ENCODE peak calls at places on chromosome 4, in six cellular contexts. B, V, Q, E, P and S are unnamed samples. For H3K27me3, the result is how much of the 10 kb centered on the place peaks cover.

GRCh38 chr4:108116423-108117168 is 52.1 kb downstream of the LEF1 start:
- DNase-seq in B (no peak), P (no peak), Q (no peak), V (no peak), E (no peak), S (no peak)

GRCh38 chr4:41029098-41029497 is 185.2 kb downstream of the APBB2 start:
- DNase-seq in B (no peak), V (no peak), E (no peak), Q (no peak), P (no peak), S (no peak)

GRCh38 chr4:88814043-88814617 is 116.5 kb upstream of the NAP1L5 start:
- DNase-seq in E (no peak), B (no peak), Q (no peak), P (no peak), V (peak), S (no peak)

GRCh38 chr4:138162259-138162658 is 79.9 kb downstream of the SLC7A11 start:
- DNase-seq in V (no peak), Q (no peak), E (no peak), P (no peak), B (no peak), S (no peak)

GRCh38 chr4:10761903-10762302 is 77.3 kb upstream of the CLNK start:
- DNase-seq in Q (no peak), P (no peak), B (no peak), V (no peak), E (peak), S (no peak)

GRCh38 chr4:55445921-55446577 is 50.3 kb downstream of the TMEM165 start:
- DNase-seq in Q (peak), E (peak), V (no peak), B (no peak), P (no peak), S (peak)

GRCh38 chr4:161564230-161564834 is 599.5 kb downstream of the FSTL5 start:
- DNase-seq in P (no peak), B (no peak), V (no peak), E (peak), Q (peak), S (no peak)

GRCh38 chr4:17276821-17277220 is 235.1 kb downstream of the QDPR start:
- DNase-seq in E (peak), V (no peak), B (peak), Q (no peak), P (no peak), S (no peak)

GRCh38 chr4:173370477-173371291 is at the start of gene SAP30:
- DNase-seq in E (peak), V (peak), Q (peak), B (peak), P (peak), S (peak)

GRCh38 chr4:26355392-26356052 is 34.7 kb downstream of the RBPJ start:
- DNase-seq in V (no peak), Q (no peak), E (no peak), P (no peak), B (no peak), S (no peak)

GRCh38 chr4:110622841-110623709 is at the start of gene PITX2:
- DNase-seq in E (peak), V (peak), P (peak), Q (no peak), B (peak), S (peak)

GRCh38 chr4:110527156-110527555 is 51.2 kb downstream of the ENPEP start:
- DNase-seq in V (no peak), Q (no peak), P (no peak), E (no peak), B (no peak), S (no peak)

GRCh38 chr4:68079918-68080317 is 49.8 kb downstream of the TMPRSS11F start:
- DNase-seq in Q (peak), B (no peak), P (no peak), V (no peak), E (no peak), S (no peak)

GRCh38 chr4:63361628-63362027 is 1047.6 kb downstream of the TECRL start:
- DNase-seq in B (no peak), V (no peak), E (no peak), P (no peak), Q (peak), S (no peak)

GRCh38 chr4:141275834-141276233 is 55.1 kb downstream of the ZNF330 start:
- DNase-seq in B (no peak), V (no peak), Q (peak), P (no peak), E (peak), S (peak)

GRCh38 chr4:16377887-16378286 is 151.6 kb upstream of the TAPT1 start:
- DNase-seq in V (peak), Q (no peak), P (no peak), E (no peak), B (no peak), S (no peak)

GRCh38 chr4:17055788-17056187 is 157.3 kb upstream of the LDB2 start:
- DNase-seq in Q (no peak), E (peak), P (no peak), V (peak), B (no peak), S (peak)

GRCh38 chr4:48748949-48749596 is 31.0 kb downstream of the FRYL start:
- DNase-seq in P (no peak), E (peak), B (no peak), Q (no peak), V (no peak), S (no peak)

GRCh38 chr4:154741877-154742851 is 1.6 kb upstream of the LRAT start:
- DNase-seq in B (no peak), V (peak), Q (no peak), P (no peak), E (peak), S (no peak)

GRCh38 chr4:123106741-123107140 is 184.3 kb upstream of the NUDT6 start:
- DNase-seq in B (peak), V (no peak), E (no peak), Q (no peak), P (no peak), S (no peak)

GRCh38 chr4:154425514-154425913 is 66.1 kb downstream of the DCHS2 start:
- DNase-seq in V (no peak), P (no peak), E (no peak), Q (no peak), B (no peak), S (no peak)

GRCh38 chr4:16858275-16858752 is 40.1 kb downstream of the LDB2 start:
- DNase-seq in Q (peak), B (no peak), P (no peak), V (no peak), E (peak), S (no peak)

GRCh38 chr4:78616046-78616498 is 64.5 kb downstream of the ANXA3 start:
- DNase-seq in V (no peak), P (no peak), E (peak), Q (no peak), B (no peak), S (no peak)

GRCh38 chr4:139763668-139764067 is 98.0 kb downstream of the MGST2 start:
- DNase-seq in B (no peak), Q (no peak), E (no peak), P (no peak), V (no peak), S (no peak)

GRCh38 chr4:86704601-86705000 is 110.5 kb downstream of the PTPN13 start:
- DNase-seq in V (no peak), Q (no peak), B (no peak), E (no peak), P (no peak), S (no peak)

GRCh38 chr4:154349829-154350228 is 141.8 kb downstream of the DCHS2 start:
- DNase-seq in Q (peak), B (no peak), P (peak), E (no peak), V (no peak), S (no peak)

GRCh38 chr4:125529071-125529470 is 214.3 kb downstream of the FAT4 start:
- DNase-seq in P (no peak), Q (no peak), V (no peak), E (no peak), B (no peak), S (no peak)

GRCh38 chr4:94934201-94934600 is 176.4 kb downstream of the BMPR1B start:
- DNase-seq in V (no peak), Q (peak), E (peak), P (no peak), B (no peak), S (no peak)

GRCh38 chr4:79964715-79965345 is 108.2 kb downstream of the ANTXR2 start:
- DNase-seq in E (peak), P (no peak), V (peak), B (no peak), Q (no peak), S (no peak)

GRCh38 chr4:26719954-26720552 is 136.2 kb downstream of the TBC1D19 start:
- DNase-seq in V (no peak), B (no peak), E (peak), P (peak), Q (peak), S (no peak)

GRCh38 chr4:141891260-141892120 is 255.1 kb downstream of the IL15 start:
- DNase-seq in Q (no peak), B (no peak), P (no peak), V (no peak), E (no peak), S (no peak)

GRCh38 chr4:63459329-63459728 is 949.9 kb downstream of the TECRL start:
- DNase-seq in B (no peak), E (no peak), P (no peak), V (no peak), Q (no peak), S (no peak)

GRCh38 chr4:169611991-169612868 is at the start of gene NEK1:
- DNase-seq in Q (peak), E (peak), P (peak), V (peak), B (peak), S (no peak)

GRCh38 chr4:100986360-100986868 is 360.9 kb downstream of the PPP3CA start:
- DNase-seq in Q (no peak), P (no peak), B (no peak), V (peak), E (peak), S (no peak)

GRCh38 chr4:159046683-159047082 is 56.2 kb upstream of the RAPGEF2 start:
- DNase-seq in V (no peak), E (no peak), B (no peak), Q (no peak), P (no peak), S (no peak)

GRCh38 chr4:157128395-157128794 is 52.4 kb downstream of the GLRB start:
- DNase-seq in Q (peak), V (no peak), P (peak), E (peak), B (no peak), S (no peak)

GRCh38 chr4:8235224-8235623 is 34.3 kb upstream of the HTRA3 start:
- DNase-seq in B (no peak), P (no peak), V (no peak), E (no peak), Q (no peak), S (no peak)
- H3K4me3 ChIP-seq in B (no peak), P (no peak), V (no peak), E (no peak), Q (no peak), S (no peak)

GRCh38 chr4:82043809-82044137 is 330.0 kb downstream of the HNRNPD start:
- DNase-seq in B (no peak), E (no peak), P (no peak), Q (no peak), V (no peak), S (no peak)

GRCh38 chr4:82044141-82044993 is 329.4 kb downstream of the HNRNPD start:
- DNase-seq in Q (peak), P (no peak), E (peak), B (peak), V (peak), S (no peak)

GRCh38 chr4:82046796-82047195 is 327.0 kb downstream of the HNRNPD start:
- DNase-seq in B (no peak), V (no peak), Q (no peak), E (no peak), P (no peak), S (no peak)

GRCh38 chr4:82043081-82043808 is 330.5 kb downstream of the HNRNPD start:
- DNase-seq in B (no peak), Q (no peak), P (no peak), E (no peak), V (peak), S (no peak)

DNA sequence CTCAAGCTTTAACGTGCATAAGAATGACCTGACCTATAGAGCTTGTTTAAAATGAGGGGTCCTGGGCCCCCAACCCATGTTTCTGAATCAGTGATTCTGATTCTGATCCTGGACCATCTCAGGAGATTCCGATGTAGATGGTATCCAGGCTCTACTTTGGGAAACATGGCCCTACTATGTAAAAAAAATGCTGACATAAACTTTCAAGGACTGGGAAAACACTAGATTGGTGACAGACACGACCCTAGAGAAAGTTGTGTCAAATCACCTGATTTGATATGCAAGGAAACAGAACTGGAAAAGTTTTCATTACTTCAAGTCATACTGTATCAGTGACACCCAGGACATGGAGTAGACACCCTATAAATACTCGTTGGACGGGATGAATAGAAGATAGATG is 328.5 kb downstream of the HNRNPD start:
- DNase-seq in P (no peak), B (no peak), V (no peak), Q (no peak), E (no peak), S (no peak)
- H3K27me3 ChIP-seq in P (under half), B (under half), V (under half), Q (half or more), E (under half), S (under half)

GRCh38 chr4:186724861-186725419 is 1.3 kb upstream of the FAT1 start:
- DNase-seq in B (no peak), V (peak), P (no peak), E (peak), Q (no peak), S (no peak)

GRCh38 chr4:186726440-186727148 is 2.9 kb upstream of the FAT1 start:
- DNase-seq in B (peak), Q (peak), P (peak), V (peak), E (peak), S (no peak)

GRCh38 chr4:186726150-186726439 is 2.4 kb upstream of the FAT1 start:
- DNase-seq in P (no peak), B (no peak), V (no peak), Q (no peak), E (no peak), S (no peak)

GRCh38 chr4:186724048-186724860 is 598 bp upstream of the FAT1 start:
- DNase-seq in B (peak), V (peak), Q (peak), E (peak), P (no peak), S (no peak)

DNA sequence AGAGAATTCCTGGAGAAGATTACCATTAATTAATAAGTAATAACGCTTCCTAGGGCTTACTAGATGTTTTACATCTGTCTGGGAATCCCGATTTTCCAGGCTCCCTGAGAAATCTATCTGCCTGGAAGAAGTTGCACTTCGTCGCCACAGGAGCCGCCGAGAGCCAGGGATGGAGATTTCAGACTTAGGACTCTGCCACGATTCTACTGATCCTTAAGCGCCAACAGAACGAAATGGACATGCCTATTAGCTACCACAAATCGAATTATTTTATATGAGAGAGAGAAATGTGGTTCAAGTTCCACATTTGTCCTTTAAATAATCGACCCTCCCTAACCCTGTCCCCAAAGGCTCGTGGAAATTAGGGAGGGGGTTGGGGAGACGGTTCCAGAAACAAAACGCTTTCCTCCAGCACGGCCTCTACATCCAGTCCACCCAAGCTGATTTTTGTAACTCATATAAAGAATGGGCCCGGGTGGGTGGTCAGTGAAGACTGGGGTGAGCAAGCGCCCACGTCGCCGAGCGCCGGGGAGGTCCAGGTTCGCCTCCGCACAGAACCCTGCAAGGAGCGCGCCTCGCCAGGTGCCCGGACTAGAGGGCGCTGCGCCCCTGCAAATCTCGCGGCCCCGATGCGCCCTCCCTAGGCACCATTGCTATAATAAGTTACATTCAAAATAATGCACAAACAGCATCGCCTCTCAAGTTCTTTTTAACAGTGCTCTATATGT is 1.9 kb upstream of the FAT1 start:
- DNase-seq in B (peak), Q (peak), E (peak), V (peak), P (peak), S (no peak)
- TF ChIP-seq CTCF in B (peak), Q (peak), E (peak), V (peak), P (peak), S (peak)

DNA sequence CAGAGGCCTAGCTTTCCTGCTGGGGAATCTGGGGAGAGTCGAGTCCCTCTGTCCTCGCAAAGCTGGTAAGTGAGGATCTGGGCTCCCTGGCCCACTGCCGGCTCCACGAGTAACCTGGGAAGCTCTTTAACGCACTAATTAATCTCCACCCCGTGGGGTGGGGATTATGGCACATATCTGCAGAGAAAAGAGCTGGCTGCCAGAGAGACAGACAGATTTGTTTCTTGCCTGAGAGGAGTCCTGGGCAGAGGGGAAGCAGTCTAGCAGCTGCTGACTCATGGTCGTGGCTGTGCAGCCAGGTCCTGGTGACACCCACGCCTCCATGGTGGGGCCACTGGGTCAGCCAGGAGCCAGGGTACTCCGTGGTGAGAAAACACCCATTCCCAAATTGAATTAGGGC is 14.0 kb downstream of the SORCS2 start:
- DNase-seq in B (peak), Q (peak), E (peak), V (peak), P (no peak), S (no peak)
- H3K4me3 ChIP-seq in B (no peak), Q (no peak), E (no peak), V (no peak), P (no peak), S (no peak)

GRCh38 chr4:187335339-187335738 is 611.7 kb upstream of the FAT1 start:
- DNase-seq in E (no peak), V (no peak), P (no peak), B (no peak), Q (no peak), S (no peak)

DNA sequence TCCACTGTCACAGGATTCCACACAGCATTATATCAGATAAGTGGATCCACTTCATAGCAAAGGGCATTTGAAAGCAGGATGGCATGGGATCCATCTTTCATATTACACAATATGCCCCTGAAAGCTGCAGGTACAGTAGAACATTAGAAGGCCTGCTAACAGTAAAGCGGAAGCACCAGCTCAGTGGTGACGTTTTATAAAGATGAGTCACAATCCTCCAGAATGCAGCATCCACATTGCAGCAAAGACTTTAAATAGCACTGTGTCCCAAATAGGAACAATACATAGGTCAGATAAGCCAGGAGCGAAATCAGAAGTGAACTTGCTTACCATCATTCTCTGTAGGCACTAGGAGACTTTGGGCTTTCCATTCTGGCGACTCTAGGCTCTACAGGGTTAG is 609.5 kb upstream of the FAT1 start:
- DNase-seq in E (peak), Q (peak), B (no peak), V (no peak), P (no peak), S (no peak)
- H3K27me3 ChIP-seq in E (under half), Q (under half), B (under half), V (under half), P (under half), S (under half)

GRCh38 chr4:61785766-61786165 is 585.6 kb downstream of the ADGRL3 start:
- DNase-seq in P (no peak), E (no peak), B (no peak), V (no peak), Q (no peak), S (no peak)

GRCh38 chr4:61783050-61783449 is 582.9 kb downstream of the ADGRL3 start:
- DNase-seq in Q (peak), P (no peak), V (no peak), B (no peak), E (no peak), S (no peak)

GRCh38 chr4:61786226-61786625 is 586.1 kb downstream of the ADGRL3 start:
- DNase-seq in Q (no peak), P (no peak), B (no peak), V (no peak), E (no peak), S (no peak)
- TF ChIP-seq CTCF in Q (no peak), P (no peak), B (no peak), V (no peak), E (no peak), S (no peak)